ENCODE peak calls at places on chromosomes 13 and 19, in ten cellular contexts. G is Calu3, U is Peyer's patch, S is HS-5, T is nephron progenitor cell, V is left lung, N is COR-L47, O is AG09319, Y is NCI-H1092 treated with DMSO at 0.1 percent for 48 hours, C is NCI-H1105. F is an unnamed sample.

GRCh38 chr19:19459707-19460251 is 54.3 kb downstream of the GATAD2A start:
- DNase-seq in V (peak; percentile 78), C (no peak), S (peak; percentile 43), U (peak; percentile 91), O (no peak), N (no peak), T (no peak), G (no peak), Y (no peak), F (no peak)

GRCh38 chr19:36113895-36114762 is 546 bp downstream of the POLR2I start:
- DNase-seq in V (peak; percentile 83), T (peak; percentile 24), U (peak; percentile 51), C (peak; percentile 34), G (no peak), N (peak; percentile 15), O (no peak), S (no peak), Y (no peak), F (no peak)

GRCh38 chr19:16825312-16826168 is 3.7 kb upstream of the SIN3B start:
- DNase-seq in C (peak; percentile 57), O (peak; percentile 46), N (peak; percentile 59), S (no peak), V (no peak), G (peak; percentile 15), Y (peak; percentile 23), T (peak; percentile 31), U (peak; percentile 52), F (no peak)

GRCh38 chr19:53328967-53329366 is 4.6 kb upstream of the ZNF845 start:
- DNase-seq in V (no peak), U (no peak), O (no peak), N (no peak), T (no peak), Y (no peak), G (no peak), C (no peak), S (no peak), F (no peak)

GRCh38 chr13:110581489-110582185 is 20.1 kb upstream of the RAB20 start:
- DNase-seq in N (no peak), S (no peak), V (no peak), U (no peak), O (no peak), T (no peak), C (no peak), Y (no peak), G (no peak), F (no peak)

GRCh38 chr13:97454699-97455098 is 20.7 kb downstream of the RAP2A start:
- DNase-seq in T (no peak), O (no peak), S (no peak), Y (no peak), U (no peak), C (no peak), V (no peak), G (no peak), N (no peak), F (no peak)

GRCh38 chr19:49422407-49423277 is 599 bp downstream of the PTH2 start:
- DNase-seq in U (no peak), N (no peak), C (peak; percentile 17), V (no peak), T (peak; percentile 84), G (peak; percentile 31), S (no peak), O (no peak), Y (peak; percentile 8), F (no peak)

GRCh38 chr19:41377977-41378707 is 1.8 kb downstream of the TMEM91 start:
- DNase-seq in N (no peak), O (no peak), C (no peak), T (peak; percentile 32), V (peak; percentile 71), Y (no peak), S (no peak), G (no peak), U (no peak), F (no peak)

GRCh38 chr19:1177322-1178114 is 3.5 kb upstream of the SBNO2 start:
- DNase-seq in C (no peak), S (peak; percentile 92), Y (no peak), V (peak; percentile 82), G (peak; percentile 70), N (no peak), O (peak; percentile 94), U (no peak), T (no peak), F (no peak)

GRCh38 chr13:113765241-113765910 is 6.3 kb downstream of the TMEM255B start:
- DNase-seq in N (peak; percentile 31), S (no peak), G (no peak), C (no peak), T (no peak), O (no peak), U (peak; percentile 21), Y (no peak), V (no peak), F (no peak)

GRCh38 chr19:6242677-6243076 is 37.1 kb downstream of the MLLT1 start:
- DNase-seq in Y (no peak), C (no peak), S (no peak), G (no peak), V (no peak), T (no peak), N (no peak), U (no peak), O (no peak), F (no peak)

GRCh38 chr19:10393137-10393536 is 10.2 kb downstream of the CDC37 start:
- DNase-seq in C (no peak), U (no peak), V (no peak), N (no peak), G (no peak), S (no peak), T (no peak), Y (no peak), O (no peak), F (no peak)

GRCh38 chr19:9075064-9075964 is 11.5 kb upstream of the OR1M1 start:
- DNase-seq in S (peak; percentile 96), C (no peak), G (peak; percentile 91), U (peak; percentile 66), V (peak; percentile 78), N (peak; percentile 91), Y (no peak), O (peak; percentile 0), T (peak; percentile 20), F (no peak)

GRCh38 chr13:49347650-49348385 is 96.0 kb downstream of the CAB39L start:
- DNase-seq in O (no peak), U (no peak), V (no peak), T (no peak), N (no peak), S (no peak), C (no peak), G (no peak), Y (no peak), F (no peak)

GRCh38 chr19:52069653-52070052 is 21.0 kb upstream of the ZNF432 start:
- DNase-seq in N (no peak), G (no peak), S (no peak), C (no peak), U (no peak), V (no peak), T (no peak), Y (no peak), O (no peak), F (no peak)

GRCh38 chr13:41500501-41500900 is 43.2 kb downstream of the RGCC start:
- DNase-seq in T (no peak), S (no peak), C (no peak), N (no peak), O (no peak), U (peak; percentile 72), Y (no peak), G (no peak), V (no peak), F (no peak)

GRCh38 chr13:42049454-42049780 is 969 bp downstream of the DGKH start:
- DNase-seq in U (no peak), C (peak; percentile 4), T (no peak), S (no peak), O (no peak), Y (no peak), V (no peak), G (no peak), N (no peak), F (no peak)

GRCh38 chr13:80360298-80360827 is 19.4 kb upstream of the SPRY2 start:
- DNase-seq in C (no peak), O (no peak), T (no peak), G (no peak), N (no peak), U (no peak), V (no peak), S (no peak), Y (no peak), F (no peak)

GRCh38 chr13:99808786-99809185 is 162.8 kb downstream of the ZIC5 start:
- DNase-seq in S (no peak), N (no peak), G (no peak), V (no peak), C (no peak), T (no peak), O (no peak), Y (no peak), U (no peak), F (no peak)

GRCh38 chr19:41189425-41190065 is 3.5 kb upstream of the CYP2S1 start:
- DNase-seq in V (no peak), U (no peak), S (no peak), Y (no peak), T (no peak), N (no peak), C (no peak), G (no peak), O (no peak), F (no peak)

GRCh38 chr19:33627962-33628839 is 6.4 kb downstream of the CHST8 start:
- DNase-seq in Y (no peak), T (no peak), N (no peak), V (no peak), O (no peak), U (peak; percentile 8), C (no peak), S (no peak), G (no peak), F (no peak)

F was measured in NCI-H1417 treated with DMSO at 0.1 percent for 48 hours.